ENCODE peak calls at places on chromosomes 4 and X, in four cellular contexts. M is HFFc6, W is ovary, N is DMS153. C is an unnamed sample.

GRCh38 chrX:30910124-30910860 is 21.2 kb upstream of the TAB3 start:
- DNase-seq in M (no peak), W (no peak), N (no peak), C (no peak)

GRCh38 chr4:40908297-40908696 is 158.5 kb downstream of the NSUN7 start:
- DNase-seq in M (no peak), W (no peak), N (peak; percentile 23), C (no peak)

GRCh38 chr4:72375050-72375736 is 193.8 kb downstream of the ADAMTS3 start:
- DNase-seq in M (peak; percentile 89), W (no peak), N (no peak), C (no peak)

GRCh38 chr4:172975651-172976229 is 192.9 kb upstream of the GALNT7 start:
- DNase-seq in M (no peak), W (no peak), N (no peak), C (no peak)

GRCh38 chr4:25313194-25313895 is 771 bp downstream of the ZCCHC4 start:
- DNase-seq in M (no peak), W (no peak), N (no peak), C (no peak)

GRCh38 chr4:109432676-109433075 is 939 bp upstream of the SEC24B start:
- DNase-seq in M (peak; percentile 76), W (no peak), N (no peak), C (no peak)

GRCh38 chr4:116561717-116562116 is 523.7 kb downstream of the TRAM1L1 start:
- DNase-seq in M (no peak), W (no peak), N (no peak), C (no peak)

GRCh38 chrX:154718607-154719006 is 32.3 kb downstream of the GAB3 start:
- DNase-seq in M (no peak), W (no peak), N (no peak), C (no peak)

GRCh38 chr4:82044141-82044993 is 329.4 kb downstream of the HNRNPD start:
- DNase-seq in M (no peak), W (peak; percentile 70), N (peak; percentile 55), C (peak; percentile 75)

GRCh38 chr4:159837071-159837470 is 734.2 kb downstream of the RAPGEF2 start:
- DNase-seq in M (no peak), W (no peak), N (no peak), C (no peak)

GRCh38 chr4:56424697-56425514 is 10.5 kb downstream of the PPAT start:
- DNase-seq in M (no peak), W (no peak), N (no peak), C (no peak)

GRCh38 chr4:15779336-15779735 is 1.2 kb downstream of the CD38 start:
- DNase-seq in M (no peak), W (peak; percentile 43), N (no peak), C (no peak)

GRCh38 chrX:71871367-71871766 is 39.3 kb upstream of the NHSL2 start:
- DNase-seq in M (peak; percentile 1), W (no peak), N (no peak), C (no peak)

GRCh38 chr4:22463179-22463578 is 52.7 kb downstream of the ADGRA3 start:
- DNase-seq in M (no peak), W (no peak), N (no peak), C (no peak)

GRCh38 chr4:138111462-138112000 is 130.6 kb downstream of the SLC7A11 start:
- DNase-seq in M (no peak), W (no peak), N (no peak), C (no peak)

GRCh38 chr4:128810331-128810870 is 901 bp downstream of the JADE1 start:
- DNase-seq in M (no peak), W (peak; percentile 46), N (peak; percentile 27), C (no peak)

GRCh38 chr4:15186149-15186548 is 183.9 kb downstream of the CPEB2 start:
- DNase-seq in M (peak; percentile 6), W (no peak), N (no peak), C (no peak)

GRCh38 chr4:7970031-7970946 is 30.6 kb upstream of the AFAP1 start:
- DNase-seq in M (no peak), W (peak; percentile 64), N (no peak), C (no peak)

GRCh38 chr4:20735931-20736330 is 35.7 kb downstream of the PACRGL start:
- DNase-seq in M (no peak), W (no peak), N (no peak), C (no peak)

GRCh38 chrX:57771689-57772088 is 91.6 kb upstream of the NLRP2B start:
- DNase-seq in M (no peak), W (no peak), N (no peak), C (no peak)

GRCh38 chr4:185896832-185897475 is 85.0 kb upstream of the SORBS2 start:
- DNase-seq in M (no peak), W (no peak), N (no peak), C (no peak)

GRCh38 chr4:118155516-118155915 is 121.2 kb downstream of the NDST3 start:
- DNase-seq in M (no peak), W (no peak), N (no peak), C (no peak)

GRCh38 chrX:109879991-109880390 is 122.9 kb upstream of the TMEM164 start:
- DNase-seq in M (no peak), W (no peak), N (no peak), C (no peak)

GRCh38 chrX:53288173-53288572 is 6.8 kb upstream of the IQSEC2 start:
- DNase-seq in M (no peak), W (no peak), N (no peak), C (peak; percentile 49)

GRCh38 chr4:94582517-94582916 is 130.8 kb downstream of the PDLIM5 start:
- DNase-seq in M (no peak), W (no peak), N (no peak), C (no peak)

GRCh38 chr4:102420563-102421221 is 75.4 kb upstream of the SLC39A8 start:
- DNase-seq in M (peak; percentile 40), W (no peak), N (no peak), C (no peak)

GRCh38 chrX:134194915-134195314 is 42.1 kb upstream of the CCDC160 start:
- DNase-seq in M (no peak), W (no peak), N (no peak), C (no peak)

GRCh38 chrX:33086886-33087285 is 124.5 kb downstream of the DMD start:
- DNase-seq in M (no peak), W (no peak), N (no peak), C (no peak)

GRCh38 chrX:134604701-134605271 is 53.5 kb downstream of the PLAC1 start:
- DNase-seq in M (no peak), W (peak; percentile 47), N (peak; percentile 52), C (no peak)

C was measured in dorsolateral prefrontal cortex.